ENCODE peak calls at places on chromosomes 5 and 9, in seven cellular contexts. One of them, this sample, is unnamed. For H3K36me3 and H3K27me3, the result is how much of the 10 kb centered on the place peaks cover.

GRCh38 chr5:168683927-168684295 is 104.7 kb upstream of the PANK3 start:
- DNase-seq in PC-3: no peak
- DNase-seq in brain microvascular endothelial cell: no peak
- DNase-seq in BE2C: no peak
- DNase-seq in left lung: no peak
- DNase-seq in MM.1S: no peak
- DNase-seq in neural progenitor cell: no peak
- DNase-seq in this sample: no peak

GRCh38 chr5:119386945-119387344 is 31.1 kb downstream of the TNFAIP8 start:
- DNase-seq in MM.1S: no peak
- DNase-seq in PC-3: no peak
- DNase-seq in left lung: no peak
- DNase-seq in neural progenitor cell: no peak
- DNase-seq in brain microvascular endothelial cell: peak
- DNase-seq in BE2C: no peak
- DNase-seq in this sample: no peak

GRCh38 chr5:35483797-35484196 is 133.9 kb upstream of the SPEF2 start:
- DNase-seq in neural progenitor cell: no peak
- DNase-seq in MM.1S: no peak
- DNase-seq in PC-3: no peak
- DNase-seq in brain microvascular endothelial cell: no peak
- DNase-seq in BE2C: no peak
- DNase-seq in left lung: no peak
- DNase-seq in this sample: no peak

GRCh38 chr9:86667307-86667706 is 280.0 kb downstream of the GAS1 start:
- DNase-seq in MM.1S: no peak
- DNase-seq in BE2C: no peak
- DNase-seq in neural progenitor cell: no peak
- DNase-seq in PC-3: no peak
- DNase-seq in brain microvascular endothelial cell: peak
- DNase-seq in left lung: no peak
- DNase-seq in this sample: no peak

GRCh38 chr9:35254237-35254636 is 92.4 kb downstream of the UNC13B start:
- DNase-seq in neural progenitor cell: no peak
- DNase-seq in MM.1S: no peak
- DNase-seq in left lung: no peak
- DNase-seq in BE2C: no peak
- DNase-seq in brain microvascular endothelial cell: no peak
- DNase-seq in PC-3: no peak
- DNase-seq in this sample: no peak

GRCh38 chr9:105238302-105238701 is 6.1 kb upstream of the SLC44A1 start:
- DNase-seq in PC-3: no peak
- DNase-seq in MM.1S: no peak
- DNase-seq in left lung: no peak
- DNase-seq in BE2C: no peak
- DNase-seq in neural progenitor cell: no peak
- DNase-seq in brain microvascular endothelial cell: no peak
- DNase-seq in this sample: no peak

GRCh38 chr9:131663288-131663687 is 76.6 kb downstream of the RAPGEF1 start:
- DNase-seq in MM.1S: no peak
- DNase-seq in PC-3: no peak
- DNase-seq in neural progenitor cell: no peak
- DNase-seq in left lung: no peak
- DNase-seq in brain microvascular endothelial cell: no peak
- DNase-seq in BE2C: peak
- DNase-seq in this sample: no peak

GRCh38 chr5:135095052-135095715 is 61.2 kb upstream of the PITX1 start:
- DNase-seq in BE2C: no peak
- DNase-seq in brain microvascular endothelial cell: no peak
- DNase-seq in MM.1S: no peak
- DNase-seq in neural progenitor cell: no peak
- DNase-seq in PC-3: no peak
- DNase-seq in left lung: no peak
- DNase-seq in this sample: no peak

GRCh38 chr9:85062385-85062784 is 392.9 kb downstream of the NTRK2 start:
- DNase-seq in MM.1S: no peak
- DNase-seq in PC-3: no peak
- DNase-seq in brain microvascular endothelial cell: no peak
- DNase-seq in left lung: no peak
- DNase-seq in BE2C: no peak
- DNase-seq in neural progenitor cell: no peak
- DNase-seq in this sample: no peak

GRCh38 chr5:177339107-177339638 is 12.3 kb downstream of the LMAN2 start:
- DNase-seq in left lung: no peak
- DNase-seq in PC-3: no peak
- DNase-seq in BE2C: no peak
- DNase-seq in brain microvascular endothelial cell: no peak
- DNase-seq in neural progenitor cell: no peak
- DNase-seq in MM.1S: no peak
- DNase-seq in this sample: no peak

GRCh38 chr5:21154526-21154925 is 1166.5 kb upstream of the CDH18 start:
- DNase-seq in left lung: no peak
- DNase-seq in neural progenitor cell: no peak
- DNase-seq in PC-3: peak
- DNase-seq in brain microvascular endothelial cell: no peak
- DNase-seq in MM.1S: no peak
- DNase-seq in BE2C: no peak
- DNase-seq in this sample: no peak

GRCh38 chr9:108443741-108444140 is 412.0 kb downstream of the ACTL7B start:
- DNase-seq in PC-3: peak
- DNase-seq in brain microvascular endothelial cell: no peak
- DNase-seq in BE2C: no peak
- DNase-seq in MM.1S: no peak
- DNase-seq in left lung: no peak
- DNase-seq in neural progenitor cell: no peak
- DNase-seq in this sample: no peak

GRCh38 chr9:130689937-130690700 is 3.5 kb upstream of the EXOSC2 start:
- DNase-seq in brain microvascular endothelial cell: peak
- DNase-seq in PC-3: peak
- DNase-seq in BE2C: peak
- DNase-seq in neural progenitor cell: peak
- DNase-seq in MM.1S: peak
- DNase-seq in left lung: peak
- DNase-seq in this sample: peak

GRCh38 chr9:35029852-35030251 is 40.3 kb downstream of the DNAJB5 start:
- DNase-seq in neural progenitor cell: no peak
- DNase-seq in brain microvascular endothelial cell: no peak
- DNase-seq in BE2C: no peak
- DNase-seq in MM.1S: no peak
- DNase-seq in PC-3: no peak
- DNase-seq in left lung: no peak
- DNase-seq in this sample: no peak

GRCh38 chr9:28032178-28032532 is 458.9 kb upstream of the C9orf72 start:
- DNase-seq in PC-3: no peak
- DNase-seq in BE2C: no peak
- DNase-seq in left lung: no peak
- DNase-seq in neural progenitor cell: peak
- DNase-seq in brain microvascular endothelial cell: no peak
- DNase-seq in MM.1S: no peak
- DNase-seq in this sample: no peak

GRCh38 chr9:81772144-81772543 is 82.8 kb upstream of the TLE1 start:
- DNase-seq in PC-3: peak
- DNase-seq in BE2C: no peak
- DNase-seq in brain microvascular endothelial cell: no peak
- DNase-seq in neural progenitor cell: no peak
- DNase-seq in MM.1S: no peak
- DNase-seq in left lung: no peak
- DNase-seq in this sample: no peak

GRCh38 chr5:168793844-168794837 is 215.0 kb upstream of the PANK3 start:
- DNase-seq in BE2C: peak
- DNase-seq in neural progenitor cell: no peak
- DNase-seq in left lung: no peak
- DNase-seq in PC-3: no peak
- DNase-seq in MM.1S: no peak
- DNase-seq in brain microvascular endothelial cell: peak
- DNase-seq in this sample: no peak

GRCh38 chr5:119476341-119476740 is 24.0 kb downstream of the HSD17B4 start:
- DNase-seq in neural progenitor cell: peak
- DNase-seq in brain microvascular endothelial cell: no peak
- DNase-seq in BE2C: no peak
- DNase-seq in MM.1S: no peak
- DNase-seq in left lung: no peak
- DNase-seq in PC-3: no peak
- DNase-seq in this sample: no peak

GRCh38 chr9:79651251-79651795 is 79.6 kb downstream of the TLE4 start:
- DNase-seq in neural progenitor cell: peak
- DNase-seq in left lung: peak
- DNase-seq in brain microvascular endothelial cell: no peak
- DNase-seq in PC-3: no peak
- DNase-seq in BE2C: no peak
- DNase-seq in MM.1S: no peak
- DNase-seq in this sample: no peak

GRCh38 chr9:7369384-7369821 is 430.2 kb downstream of the DMAC1 start:
- DNase-seq in MM.1S: no peak
- DNase-seq in brain microvascular endothelial cell: no peak
- DNase-seq in PC-3: no peak
- DNase-seq in left lung: no peak
- DNase-seq in BE2C: no peak
- DNase-seq in neural progenitor cell: no peak
- DNase-seq in this sample: no peak

GRCh38 chr5:9166202-9167147 is 379.4 kb downstream of the SEMA5A start:
- DNase-seq in left lung: no peak
- DNase-seq in brain microvascular endothelial cell: no peak
- DNase-seq in neural progenitor cell: no peak
- DNase-seq in BE2C: no peak
- DNase-seq in PC-3: no peak
- DNase-seq in MM.1S: no peak
- DNase-seq in this sample: no peak

GRCh38 chr5:164148292-164148691 is 642.9 kb downstream of the MAT2B start:
- DNase-seq in left lung: no peak
- DNase-seq in MM.1S: no peak
- DNase-seq in neural progenitor cell: peak
- DNase-seq in PC-3: no peak
- DNase-seq in brain microvascular endothelial cell: no peak
- DNase-seq in BE2C: no peak
- DNase-seq in this sample: no peak

DNA sequence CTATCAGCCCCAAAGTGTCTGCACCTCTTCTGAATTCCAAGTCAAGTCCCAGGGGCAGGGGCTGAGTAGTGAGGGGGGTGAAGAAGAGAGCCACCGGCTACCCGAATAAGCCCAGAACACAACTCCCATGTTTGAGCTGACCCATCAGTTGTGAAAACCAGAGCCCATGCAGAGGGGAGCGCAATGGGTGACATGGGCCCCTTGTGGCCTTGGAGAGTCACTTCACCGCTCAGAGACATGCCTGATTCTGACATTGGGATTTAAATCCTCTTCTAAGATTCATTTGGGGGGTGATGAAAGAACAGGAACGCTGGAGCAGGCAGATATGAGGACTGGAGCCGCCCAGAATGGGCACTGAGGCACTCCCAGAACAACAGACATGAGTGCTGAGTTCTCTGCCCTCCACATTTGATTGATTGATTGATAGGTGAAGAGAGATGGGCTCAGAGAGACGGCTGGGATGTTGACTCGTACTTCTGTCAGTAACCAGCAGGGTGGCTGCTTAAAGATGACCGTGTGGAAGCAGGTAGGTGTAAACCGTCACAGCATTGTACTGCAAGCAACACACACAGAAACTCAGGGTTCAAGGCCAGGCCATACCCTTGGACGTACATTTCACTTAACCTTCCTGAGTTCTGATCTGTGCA is 74.3 kb downstream of the GPR21 start:
- DNase-seq in brain microvascular endothelial cell: no peak
- DNase-seq in PC-3: no peak
- DNase-seq in MM.1S: no peak
- DNase-seq in BE2C: no peak
- DNase-seq in left lung: no peak
- DNase-seq in neural progenitor cell: no peak
- DNase-seq in this sample: no peak
- H3K36me3 ChIP-seq in brain microvascular endothelial cell: under half
- H3K36me3 ChIP-seq in PC-3: under half
- H3K36me3 ChIP-seq in MM.1S: under half
- H3K36me3 ChIP-seq in BE2C: under half
- H3K36me3 ChIP-seq in left lung: half or more
- H3K36me3 ChIP-seq in neural progenitor cell: under half
- H3K36me3 ChIP-seq in this sample: under half

DNA sequence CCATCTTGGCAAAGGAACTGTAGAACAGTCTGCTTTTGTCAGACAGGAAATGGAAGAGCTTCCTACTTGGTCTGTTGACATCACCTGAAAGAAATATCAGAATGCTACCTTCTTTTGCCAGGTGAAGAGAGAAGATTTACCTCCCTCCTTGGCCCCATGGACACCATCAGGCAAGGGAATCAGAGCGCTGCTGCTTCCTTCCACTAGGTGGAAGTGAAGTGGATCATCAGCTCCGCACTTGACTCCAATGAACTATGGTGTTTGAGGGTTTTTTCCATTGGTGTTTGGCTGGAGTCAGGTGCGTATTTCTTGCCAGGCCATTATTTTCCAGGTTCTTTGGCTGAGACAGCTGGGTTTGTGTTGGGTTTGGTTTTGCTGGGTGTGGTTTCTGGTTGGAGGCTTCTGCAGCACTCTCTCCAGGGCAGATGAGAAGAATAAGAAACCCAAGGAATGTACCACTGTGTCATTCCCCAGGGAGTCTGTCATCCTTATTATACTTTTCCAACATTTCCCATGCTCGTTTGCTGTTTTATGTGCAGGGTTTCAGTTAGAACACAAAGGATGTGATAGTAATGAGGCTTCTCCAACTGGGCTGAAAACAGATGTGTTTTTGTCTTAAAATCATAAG is 12.4 kb downstream of the SPATA31E1 start:
- DNase-seq in neural progenitor cell: no peak
- DNase-seq in MM.1S: no peak
- DNase-seq in left lung: no peak
- DNase-seq in brain microvascular endothelial cell: no peak
- DNase-seq in BE2C: no peak
- DNase-seq in PC-3: peak
- DNase-seq in this sample: no peak
- TF ChIP-seq CTCF in neural progenitor cell: peak
- TF ChIP-seq CTCF in MM.1S: no peak
- TF ChIP-seq CTCF in left lung: no peak
- TF ChIP-seq CTCF in brain microvascular endothelial cell: peak
- TF ChIP-seq CTCF in BE2C: peak
- TF ChIP-seq CTCF in PC-3: peak
- TF ChIP-seq CTCF in this sample: peak

GRCh38 chr5:170353011-170353890 is 35.9 kb downstream of the KCNMB1 start:
- DNase-seq in MM.1S: no peak
- DNase-seq in brain microvascular endothelial cell: no peak
- DNase-seq in neural progenitor cell: peak
- DNase-seq in BE2C: peak
- DNase-seq in PC-3: no peak
- DNase-seq in left lung: no peak
- DNase-seq in this sample: no peak
- H3K27me3 ChIP-seq in MM.1S: under half
- H3K27me3 ChIP-seq in brain microvascular endothelial cell: under half
- H3K27me3 ChIP-seq in neural progenitor cell: half or more
- H3K27me3 ChIP-seq in BE2C: under half
- H3K27me3 ChIP-seq in PC-3: half or more
- H3K27me3 ChIP-seq in left lung: under half
- H3K27me3 ChIP-seq in this sample: under half

DNA sequence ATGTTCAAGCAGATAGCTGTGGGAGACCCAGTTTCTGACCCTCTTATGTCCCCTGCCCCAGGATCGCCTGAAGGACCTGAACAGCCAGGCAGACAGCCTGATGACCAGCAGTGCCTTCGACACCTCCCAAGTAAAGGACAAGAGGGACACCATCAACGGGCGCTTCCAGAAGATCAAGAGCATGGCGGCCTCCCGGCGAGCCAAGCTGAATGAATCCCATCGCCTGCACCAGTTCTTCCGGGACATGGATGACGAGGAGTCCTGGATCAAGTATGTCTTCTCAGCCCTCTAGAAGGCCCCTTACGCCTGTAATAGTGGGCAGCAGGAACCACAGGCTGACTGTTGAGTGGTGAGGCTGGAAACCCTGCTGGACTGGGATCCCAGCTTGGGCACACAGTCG is 41.1 kb downstream of the DYNC2I2 start:
- DNase-seq in BE2C: no peak
- DNase-seq in MM.1S: no peak
- DNase-seq in left lung: no peak
- DNase-seq in neural progenitor cell: no peak
- DNase-seq in PC-3: no peak
- DNase-seq in brain microvascular endothelial cell: no peak
- DNase-seq in this sample: no peak
- H3K36me3 ChIP-seq in BE2C: half or more
- H3K36me3 ChIP-seq in MM.1S: under half
- H3K36me3 ChIP-seq in left lung: half or more
- H3K36me3 ChIP-seq in neural progenitor cell: under half
- H3K36me3 ChIP-seq in PC-3: under half
- H3K36me3 ChIP-seq in brain microvascular endothelial cell: half or more
- H3K36me3 ChIP-seq in this sample: under half